ENCODE peak calls at places on chromosomes 16 and 17, in five cellular contexts. B, U, L, C and Y are unnamed samples.

GRCh38 chr17:8941520-8941919 is 24.0 kb downstream of the PIK3R5 start:
- DNase-seq in B (no peak), U (no peak), L (no peak), C (no peak), Y (peak)

GRCh38 chr17:29585080-29585751 is 4.2 kb downstream of the GIT1 start:
- DNase-seq in B (no peak), U (no peak), L (no peak), C (no peak), Y (peak)

GRCh38 chr17:72432143-72432604 is 311.4 kb downstream of the SOX9 start:
- DNase-seq in B (no peak), U (peak), L (peak), C (no peak), Y (no peak)

GRCh38 chr16:26598061-26598460 is 468.7 kb upstream of the C16orf82 start:
- DNase-seq in B (no peak), U (no peak), L (peak), C (no peak), Y (peak)

GRCh38 chr16:80684136-80684765 is 120.1 kb downstream of the CDYL2 start:
- DNase-seq in B (no peak), U (no peak), L (no peak), C (no peak), Y (no peak)

GRCh38 chr17:55282379-55282702 is 17.6 kb downstream of the HLF start:
- DNase-seq in B (no peak), U (no peak), L (no peak), C (no peak), Y (no peak)

GRCh38 chr17:65365209-65365608 is 196.2 kb downstream of the AXIN2 start:
- DNase-seq in B (no peak), U (no peak), L (peak), C (no peak), Y (no peak)

GRCh38 chr16:70576431-70577255 is 53.0 kb downstream of the SF3B3 start:
- DNase-seq in B (no peak), U (peak), L (no peak), C (no peak), Y (peak)

GRCh38 chr17:81519284-81520020 is 6.9 kb upstream of the ACTG1 start:
- DNase-seq in B (peak), U (peak), L (peak), C (peak), Y (peak)

GRCh38 chr16:58510776-58511628 is 4.3 kb upstream of the SETD6 start:
- DNase-seq in B (no peak), U (no peak), L (no peak), C (no peak), Y (no peak)

GRCh38 chr17:61477204-61477834 is 25.1 kb downstream of the TBX4 start:
- DNase-seq in B (no peak), U (no peak), L (peak), C (no peak), Y (no peak)

GRCh38 chr16:4868046-4868445 is 20.8 kb downstream of the UBN1 start:
- DNase-seq in B (no peak), U (no peak), L (no peak), C (no peak), Y (no peak)

GRCh38 chr16:25009822-25010221 is 5.3 kb downstream of the ARHGAP17 start:
- DNase-seq in B (no peak), U (no peak), L (no peak), C (no peak), Y (no peak)

GRCh38 chr17:382644-383533 is 30.3 kb upstream of the RPH3AL start:
- DNase-seq in B (no peak), U (no peak), L (peak), C (no peak), Y (no peak)

GRCh38 chr16:53433930-53434435 is 288 bp upstream of the RBL2 start:
- DNase-seq in B (no peak), U (no peak), L (no peak), C (no peak), Y (no peak)

GRCh38 chr17:77571562-77571981 is 386.9 kb upstream of the TNRC6C start:
- DNase-seq in B (no peak), U (no peak), L (no peak), C (no peak), Y (peak)

GRCh38 chr16:4433914-4434787 is 8.5 kb downstream of the DNAJA3 start:
- DNase-seq in B (no peak), U (no peak), L (no peak), C (no peak), Y (no peak)

GRCh38 chr16:51120289-51121008 is 30.6 kb downstream of the SALL1 start:
- DNase-seq in B (no peak), U (no peak), L (no peak), C (no peak), Y (no peak)

GRCh38 chr17:48058393-48059124 is 10.4 kb downstream of the NFE2L1 start:
- DNase-seq in B (no peak), U (no peak), L (no peak), C (no peak), Y (no peak)

GRCh38 chr17:68576811-68577551 is 24.2 kb downstream of the FAM20A start:
- DNase-seq in B (no peak), U (peak), L (no peak), C (no peak), Y (no peak)

GRCh38 chr17:48160177-48160967 is 52.8 kb downstream of the SNX11 start:
- DNase-seq in B (peak), U (peak), L (peak), C (peak), Y (no peak)

GRCh38 chr17:4369557-4370230 is 3.2 kb upstream of the UBE2G1 start:
- DNase-seq in B (no peak), U (no peak), L (no peak), C (no peak), Y (no peak)

GRCh38 chr16:14196011-14196410 is 124.9 kb downstream of the MRTFB start:
- DNase-seq in B (no peak), U (no peak), L (no peak), C (no peak), Y (no peak)